ENCODE peak calls at places on chromosome 1, in five cellular contexts. Q is RWPE1; P is GM04503; I is stimulated activated naive B cell treated with anti-CD40 and anti-IgM and Interleukin-4, amounts not matched to agents 10 μg/mL and 1 μg/mL and 100 μg/mL, for 72 hours; L is NAMALWA. T is an unnamed sample.

GRCh38 chr1:241357366-241358305 is 631 bp upstream of the RGS7 start:
- DNase-seq in Q (no peak), P (no peak), I (no peak), L (no peak), T (no peak)

GRCh38 chr1:109983380-109984189 is 980 bp upstream of the AHCYL1 start:
- DNase-seq in Q (no peak), P (no peak), I (no peak), L (no peak), T (peak)

GRCh38 chr1:223748773-223749733 is 36.7 kb downstream of the CAPN2 start:
- DNase-seq in Q (no peak), P (no peak), I (peak), L (peak), T (peak)

GRCh38 chr1:48677306-48678287 is 99.1 kb downstream of the BEND5 start:
- DNase-seq in Q (no peak), P (no peak), I (peak), L (peak), T (peak)

GRCh38 chr1:234676103-234676594 is 66.2 kb upstream of the IRF2BP2 start:
- DNase-seq in Q (peak), P (peak), I (peak), L (peak), T (no peak)

GRCh38 chr1:200684015-200684414 is 14.3 kb upstream of the DDX59 start:
- DNase-seq in Q (peak), P (no peak), I (no peak), L (no peak), T (no peak)

GRCh38 chr1:170765279-170765678 is 101.3 kb downstream of the PRRX1 start:
- DNase-seq in Q (no peak), P (no peak), I (no peak), L (no peak), T (no peak)

GRCh38 chr1:7374761-7375160 is 396.3 kb upstream of the VAMP3 start:
- DNase-seq in Q (no peak), P (no peak), I (no peak), L (no peak), T (no peak)

GRCh38 chr1:88701275-88701674 is 17.2 kb downstream of the PKN2 start:
- DNase-seq in Q (no peak), P (no peak), I (no peak), L (peak), T (no peak)

GRCh38 chr1:167092653-167093052 is 1.2 kb upstream of the STYXL2 start:
- DNase-seq in Q (no peak), P (no peak), I (no peak), L (no peak), T (no peak)